ENCODE peak calls at places on chromosomes 5 and 9, in eight cellular contexts. R is IMR-90, I is A549, Y is prostate gland, G is tibial nerve, M is ovary, E is GM12878, J is breast epithelium. H is an unnamed sample.

GRCh38 chr5:115470921-115471320 is 73.7 kb downstream of the FEM1C start:
- DNase-seq in I (no peak), M (no peak), J (no peak), R (no peak), E (no peak), Y (no peak), G (no peak), H (no peak)

GRCh38 chr5:68875351-68875750 is 218.5 kb upstream of the SLC30A5 start:
- DNase-seq in Y (no peak), E (no peak), G (no peak), J (no peak), I (no peak), M (no peak), R (no peak), H (no peak)

GRCh38 chr5:62960781-62961180 is 382.2 kb downstream of the LRRC70 start:
- DNase-seq in Y (no peak), J (no peak), M (no peak), E (no peak), G (no peak), I (no peak), R (no peak), H (no peak)

GRCh38 chr5:107597803-107598202 is 72.9 kb downstream of the EFNA5 start:
- DNase-seq in E (no peak), R (no peak), M (no peak), Y (no peak), J (no peak), G (no peak), I (no peak), H (no peak)

GRCh38 chr9:36847781-36848673 is 186.0 kb downstream of the PAX5 start:
- DNase-seq in Y (no peak), R (no peak), G (no peak), I (no peak), J (no peak), M (no peak), E (no peak), H (no peak)

GRCh38 chr9:22005700-22006605 is 3.2 kb downstream of the CDKN2B start:
- DNase-seq in J (no peak), Y (no peak), E (no peak), G (no peak), I (no peak), R (peak; percentile 31), M (no peak), H (no peak)

GRCh38 chr9:110579763-110580255 is 268 bp upstream of the SVEP1 start:
- DNase-seq in I (peak; percentile 16), J (no peak), M (no peak), G (peak; percentile 52), Y (no peak), E (no peak), R (peak; percentile 71), H (no peak)

GRCh38 chr5:3336666-3337065 is 259.0 kb upstream of the IRX1 start:
- DNase-seq in J (no peak), I (no peak), Y (no peak), R (no peak), G (no peak), E (no peak), M (no peak), H (no peak)

GRCh38 chr5:142235050-142235797 is 89.6 kb downstream of the SPRY4 start:
- DNase-seq in G (no peak), J (no peak), R (no peak), I (no peak), M (no peak), Y (no peak), E (no peak), H (no peak)

GRCh38 chr9:87872079-87872624 is 10.5 kb upstream of the SPATA31E1 start:
- DNase-seq in M (no peak), G (no peak), R (peak; percentile 36), Y (no peak), I (no peak), J (no peak), E (no peak), H (no peak)

GRCh38 chr9:89814340-89815040 is 209.7 kb downstream of the GADD45G start:
- DNase-seq in R (peak; percentile 3), J (no peak), E (no peak), Y (no peak), G (no peak), M (no peak), I (no peak), H (no peak)

GRCh38 chr5:160467555-160468418 is 46.1 kb downstream of the PTTG1 start:
- DNase-seq in R (peak; percentile 87), G (peak; percentile 44), Y (peak; percentile 46), M (peak; percentile 37), E (peak; percentile 96), J (no peak), I (peak; percentile 30), H (peak; percentile 37)

GRCh38 chr5:132475531-132475930 is 15.0 kb downstream of the IRF1 start:
- DNase-seq in J (no peak), M (peak; percentile 33), R (no peak), E (no peak), G (no peak), Y (no peak), I (no peak), H (no peak)

GRCh38 chr5:135063511-135064234 is 29.6 kb upstream of the PITX1 start:
- DNase-seq in Y (no peak), G (no peak), J (no peak), E (no peak), R (no peak), I (no peak), M (no peak), H (no peak)

GRCh38 chr9:27861887-27862286 is 288.6 kb upstream of the C9orf72 start:
- DNase-seq in G (no peak), M (no peak), I (no peak), R (no peak), J (no peak), Y (no peak), E (no peak), H (no peak)

GRCh38 chr5:167064199-167064811 is 1227.1 kb upstream of the WWC1 start:
- DNase-seq in M (no peak), J (no peak), R (no peak), I (no peak), G (no peak), Y (no peak), E (no peak), H (no peak)

GRCh38 chr5:100430268-100430900 is 104.8 kb upstream of the FAM174A start:
- DNase-seq in R (peak; percentile 30), Y (peak; percentile 21), M (peak; percentile 29), G (peak; percentile 56), E (peak; percentile 15), J (no peak), I (peak; percentile 5), H (peak; percentile 15)

DNA sequence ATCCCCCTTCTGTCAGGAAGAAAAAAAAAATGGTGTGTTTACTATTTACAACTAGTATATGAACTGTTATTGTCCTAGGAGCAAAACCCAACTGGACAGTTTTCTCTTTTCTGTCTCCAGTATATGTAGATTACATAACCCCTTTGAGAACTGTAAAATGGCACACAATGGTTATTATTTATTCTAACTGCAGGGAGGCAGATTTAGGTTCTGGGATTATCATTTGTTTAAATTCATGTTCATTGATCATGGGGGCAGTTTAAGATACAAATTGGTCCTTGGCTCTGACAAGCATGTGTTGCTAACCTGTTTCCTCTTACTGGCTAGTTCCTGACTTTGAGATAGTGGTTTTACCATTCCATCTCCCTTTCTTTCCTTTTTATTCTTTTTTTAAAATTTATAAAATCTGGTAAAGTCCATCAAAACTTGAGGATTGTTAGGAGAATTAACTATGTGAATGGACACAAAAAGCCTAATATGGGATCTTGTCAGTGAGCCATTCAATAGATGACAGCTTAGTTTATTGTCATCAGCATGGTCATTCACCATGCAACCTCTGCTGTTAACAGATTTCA is 209.9 kb upstream of the PAPPA start:
- DNase-seq in G (no peak), J (no peak), R (no peak), Y (no peak), M (no peak), I (no peak), E (no peak), H (no peak)
- H3K4me1 ChIP-seq in G (peaks cover 21% of the 10 kb centered on the region), J (peaks cover 3% of the 10 kb centered on the region), R (peaks cover 27% of the 10 kb centered on the region), Y (no peaks in the 10 kb centered on the region), M (no peaks in the 10 kb centered on the region), I (peaks cover 66% of the 10 kb centered on the region), E (no peaks in the 10 kb centered on the region), H (no peaks in the 10 kb centered on the region)

DNA sequence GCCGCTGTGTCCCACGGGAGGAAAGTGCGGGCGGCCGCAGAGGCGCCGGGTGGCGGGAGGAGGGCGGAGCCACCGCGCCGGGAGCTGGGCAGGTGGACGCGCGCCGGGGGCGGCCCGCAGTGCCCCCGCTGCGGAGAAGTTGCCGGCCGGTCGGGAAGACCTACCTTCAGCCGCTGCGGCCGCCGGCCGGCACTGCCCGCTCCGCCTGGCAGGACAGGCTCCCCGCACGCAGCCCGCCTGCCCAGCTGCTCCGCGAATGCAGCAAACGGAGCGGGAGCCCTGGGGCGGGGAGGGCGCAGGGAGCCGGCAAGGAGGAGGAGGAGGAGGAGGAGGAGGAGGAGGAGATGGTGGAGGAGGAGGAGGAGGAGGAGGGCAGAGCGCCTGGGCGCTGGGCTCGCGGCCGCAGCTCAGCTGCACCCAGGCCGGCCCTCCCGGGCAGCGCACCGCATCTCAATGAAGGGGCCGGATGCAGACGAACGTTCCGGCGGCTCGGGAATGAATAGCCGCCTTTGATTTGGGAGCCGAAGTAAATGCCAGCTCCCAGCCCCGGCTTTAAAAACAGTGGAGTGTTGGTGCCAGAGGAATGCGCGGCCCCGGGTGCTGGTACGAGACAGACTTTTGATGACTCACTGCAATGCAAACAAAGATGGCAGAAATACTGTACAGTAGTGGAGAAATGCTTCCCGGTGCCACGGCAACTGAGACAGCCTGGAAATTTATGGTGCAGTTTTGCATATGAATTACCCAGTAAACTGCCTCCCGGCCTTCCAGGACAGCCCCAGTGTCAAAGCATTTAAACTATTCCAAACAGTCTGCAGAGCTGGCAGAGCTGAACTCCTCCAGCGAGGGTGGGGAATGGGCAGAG is 43.3 kb downstream of the NACC2 start:
- DNase-seq in M (peak; percentile 58), J (peak; percentile 80), I (peak; percentile 90), E (no peak), G (peak; percentile 44), R (peak; percentile 94), Y (peak; percentile 90), H (no peak)
- TF ChIP-seq POLR2A in M (no peak), J (no peak), I (peak; percentile 20), E (no peak), G (peak; percentile 20), R (peak; percentile 57), Y (no peak), H (no peak)

GRCh38 chr5:169797577-169797976 is 160.5 kb downstream of the DOCK2 start:
- DNase-seq in J (no peak), I (no peak), R (no peak), Y (no peak), E (no peak), G (no peak), M (no peak), H (no peak)
- H3K4me1 ChIP-seq in J (no peaks in the 10 kb centered on the region), I (peaks cover 8% of the 10 kb centered on the region), R (peaks cover 4% of the 10 kb centered on the region), Y (no peaks in the 10 kb centered on the region), E (peaks cover 13% of the 10 kb centered on the region), G (no peaks in the 10 kb centered on the region), M (no peaks in the 10 kb centered on the region), H (no peaks in the 10 kb centered on the region)

DNA sequence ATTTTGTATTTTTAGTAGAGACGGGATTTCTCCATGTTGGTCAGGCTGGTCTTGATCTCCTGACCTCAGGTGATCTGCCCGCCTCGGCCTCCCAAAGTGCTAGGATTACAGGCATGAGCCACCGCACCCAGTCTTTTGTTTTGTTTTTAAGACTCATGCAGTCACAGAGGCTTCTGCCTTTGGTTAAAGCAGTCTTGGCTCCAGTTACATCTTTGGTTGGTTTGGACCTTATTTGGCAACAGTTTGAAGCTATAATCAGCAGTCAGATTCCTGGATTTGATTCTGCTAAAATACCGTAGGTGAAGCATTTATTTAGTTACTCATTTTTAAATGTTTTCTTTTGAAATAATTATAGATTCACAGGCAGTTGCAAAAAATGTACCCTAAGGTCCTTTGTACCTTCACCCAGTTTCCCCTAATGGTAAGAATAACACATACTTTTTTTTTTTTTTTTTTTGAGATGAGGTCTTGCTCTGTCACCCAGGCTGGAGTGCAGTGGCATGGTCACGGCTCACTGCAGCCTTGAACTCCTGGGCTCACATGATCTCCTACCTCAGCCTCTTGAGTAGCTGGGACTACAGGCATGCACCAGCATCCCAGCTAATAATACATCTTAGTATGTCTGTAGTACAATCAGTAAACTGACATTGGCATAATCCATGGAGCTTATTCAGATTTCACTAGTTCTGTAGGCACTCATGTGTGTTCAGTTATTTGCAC is 15.7 kb downstream of the USP20 start:
- DNase-seq in R (no peak), G (no peak), M (no peak), J (no peak), I (no peak), Y (no peak), E (no peak), H (no peak)
- TF ChIP-seq POLR2A in R (no peak), G (no peak), M (no peak), J (no peak), I (no peak), Y (no peak), E (no peak), H (no peak)

H was measured in gastrocnemius medialis.